ENCODE peak calls at places on chromosomes 7 and 10, in five cellular contexts. D is H1, M is ovary, O is HCT116, N is K562. C is an unnamed sample.

GRCh38 chr7:156173748-156174353 is 361.6 kb upstream of the SHH start:
- DNase-seq in D (no peak), M (no peak), O (no peak), N (no peak), C (no peak)

GRCh38 chr7:106294334-106294733 is 9.6 kb upstream of the NAMPT start:
- DNase-seq in D (no peak), M (no peak), O (no peak), N (no peak), C (no peak)

GRCh38 chr7:1617957-1618356 is 48.1 kb upstream of the PSMG3 start:
- DNase-seq in D (no peak), M (no peak), O (no peak), N (no peak), C (no peak)

GRCh38 chr7:140079121-140079536 is 16.4 kb upstream of the PARP12 start:
- DNase-seq in D (peak; percentile 68), M (peak; percentile 56), O (no peak), N (peak; percentile 66), C (peak; percentile 44)

GRCh38 chr7:85750454-85750949 is 563.6 kb upstream of the SEMA3D start:
- DNase-seq in D (no peak), M (no peak), O (peak; percentile 32), N (peak; percentile 9), C (peak; percentile 10)

GRCh38 chr7:29337628-29338116 is 143.1 kb downstream of the CHN2 start:
- DNase-seq in D (no peak), M (no peak), O (no peak), N (no peak), C (no peak)

GRCh38 chr10:70887804-70888800 is at the start of gene PCBD1:
- DNase-seq in D (peak; percentile 81), M (peak; percentile 78), O (peak; percentile 54), N (peak; percentile 87), C (peak; percentile 90)

GRCh38 chr7:11831727-11832495 is at the start of gene THSD7A:
- DNase-seq in D (peak; percentile 79), M (peak; percentile 62), O (no peak), N (no peak), C (peak; percentile 57)

GRCh38 chr7:114630186-114630824 is 215.7 kb downstream of the FOXP2 start:
- DNase-seq in D (no peak), M (no peak), O (no peak), N (no peak), C (no peak)

GRCh38 chr7:108454674-108455523 is 1.3 kb downstream of the NRCAM start:
- DNase-seq in D (peak; percentile 78), M (no peak), O (no peak), N (no peak), C (no peak)

GRCh38 chr10:128047991-128048826 is 78.0 kb downstream of the MKI67 start:
- DNase-seq in D (no peak), M (no peak), O (no peak), N (no peak), C (no peak)

GRCh38 chr7:24318326-24318725 is 34.3 kb downstream of the NPY start:
- DNase-seq in D (no peak), M (no peak), O (peak; percentile 15), N (peak; percentile 38), C (no peak)

GRCh38 chr10:110392121-110392859 is 87.6 kb upstream of the SMNDC1 start:
- DNase-seq in D (no peak), M (no peak), O (no peak), N (no peak), C (no peak)

GRCh38 chr7:116577320-116577871 is 52.6 kb downstream of the CAV1 start:
- DNase-seq in D (no peak), M (no peak), O (no peak), N (no peak), C (no peak)

GRCh38 chr10:133006202-133006601 is 63.8 kb upstream of the CFAP46 start:
- DNase-seq in D (no peak), M (no peak), O (no peak), N (no peak), C (no peak)

GRCh38 chr7:904847-905246 is 28.5 kb downstream of the GET4 start:
- DNase-seq in D (no peak), M (no peak), O (no peak), N (no peak), C (peak; percentile 89)

GRCh38 chr7:157556339-157556944 is 219.6 kb downstream of the DNAJB6 start:
- DNase-seq in D (no peak), M (no peak), O (no peak), N (no peak), C (no peak)

GRCh38 chr7:19352271-19352670 is 207.1 kb upstream of the FERD3L start:
- DNase-seq in D (no peak), M (no peak), O (no peak), N (no peak), C (no peak)

GRCh38 chr7:94382155-94382554 is 12.5 kb upstream of the COL1A2 start:
- DNase-seq in D (no peak), M (no peak), O (no peak), N (no peak), C (no peak)

GRCh38 chr7:95843286-95843685 is 70.9 kb downstream of the DYNC1I1 start:
- DNase-seq in D (no peak), M (no peak), O (no peak), N (no peak), C (no peak)

GRCh38 chr7:117325836-117326235 is 3.0 kb upstream of the WNT2 start:
- DNase-seq in D (no peak), M (no peak), O (no peak), N (no peak), C (no peak)

GRCh38 chr10:78634389-78634815 is 434.4 kb upstream of the ZMIZ1 start:
- DNase-seq in D (no peak), M (no peak), O (no peak), N (no peak), C (peak; percentile 59)

GRCh38 chr7:79692015-79692414 is 238.5 kb upstream of the MAGI2 start:
- DNase-seq in D (no peak), M (no peak), O (no peak), N (no peak), C (no peak)

GRCh38 chr10:86520871-86521619 is 547 bp downstream of the WAPL start:
- DNase-seq in D (peak; percentile 61), M (peak; percentile 55), O (peak; percentile 12), N (peak; percentile 45), C (peak; percentile 68)

GRCh38 chr10:133292919-133293809 is 15.5 kb downstream of the TUBGCP2 start:
- DNase-seq in D (no peak), M (no peak), O (no peak), N (no peak), C (peak; percentile 95)

GRCh38 chr10:118698421-118698820 is 56.3 kb downstream of the CACUL1 start:
- DNase-seq in D (no peak), M (no peak), O (peak; percentile 93), N (peak; percentile 61), C (peak; percentile 75)

GRCh38 chr10:119769886-119770285 is 44.0 kb downstream of the INPP5F start:
- DNase-seq in D (no peak), M (no peak), O (no peak), N (no peak), C (peak; percentile 16)

GRCh38 chr7:157674027-157674714 is 337.4 kb downstream of the DNAJB6 start:
- DNase-seq in D (peak; percentile 41), M (no peak), O (no peak), N (no peak), C (no peak)

GRCh38 chr10:121077331-121077730 is 226.2 kb downstream of the WDR11 start:
- DNase-seq in D (no peak), M (no peak), O (no peak), N (no peak), C (no peak)

GRCh38 chr10:71963756-71964668 is at the start of gene CHST3:
- DNase-seq in D (peak; percentile 78), M (peak; percentile 91), O (no peak), N (no peak), C (peak; percentile 50)

GRCh38 chr10:110488944-110489343 is 8.8 kb upstream of the DUSP5 start:
- DNase-seq in D (no peak), M (no peak), O (no peak), N (no peak), C (no peak)

GRCh38 chr7:36338256-36338655 is 51.4 kb upstream of the ANLN start:
- DNase-seq in D (no peak), M (no peak), O (no peak), N (no peak), C (no peak)

GRCh38 chr7:36336380-36336779 is 53.3 kb upstream of the ANLN start:
- DNase-seq in D (no peak), M (no peak), O (no peak), N (peak; percentile 74), C (no peak)
- TF ChIP-seq POLR2A in D (no peak), M (no peak), O (no peak), N (no peak), C (no peak)

DNA sequence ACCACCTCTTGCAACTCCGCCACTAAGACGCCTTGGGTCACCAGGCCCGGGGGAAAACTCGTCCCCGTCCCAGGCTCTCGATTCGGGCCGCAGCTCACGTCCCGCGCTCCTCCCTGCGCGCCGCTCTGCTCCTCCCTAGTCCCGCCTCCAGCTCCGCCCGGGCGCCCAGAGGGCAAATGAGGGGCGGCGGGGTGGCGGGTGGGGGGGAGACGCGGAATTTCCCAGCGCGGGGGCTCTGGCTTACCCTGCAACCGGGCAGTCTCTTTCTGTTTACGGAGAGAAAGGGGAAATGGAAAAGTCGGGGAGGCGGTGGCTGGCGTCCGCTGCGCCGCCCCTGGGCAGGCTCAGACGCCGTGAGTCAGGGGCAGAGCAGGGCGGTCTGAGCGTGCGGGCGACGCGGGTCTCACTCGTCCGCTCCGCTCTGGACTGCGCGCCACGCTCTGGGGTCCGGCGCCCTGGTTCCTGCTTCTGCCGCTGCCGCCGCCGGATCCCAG is at the start of gene MAP3K8:
- DNase-seq in D (peak; percentile 88), M (peak; percentile 88), O (peak; percentile 71), N (peak; percentile 76), C (peak; percentile 69)
- TF ChIP-seq POLR2A in D (peak; percentile 45), M (peak; percentile 49), O (no peak), N (no peak), C (peak; percentile 65)

DNA sequence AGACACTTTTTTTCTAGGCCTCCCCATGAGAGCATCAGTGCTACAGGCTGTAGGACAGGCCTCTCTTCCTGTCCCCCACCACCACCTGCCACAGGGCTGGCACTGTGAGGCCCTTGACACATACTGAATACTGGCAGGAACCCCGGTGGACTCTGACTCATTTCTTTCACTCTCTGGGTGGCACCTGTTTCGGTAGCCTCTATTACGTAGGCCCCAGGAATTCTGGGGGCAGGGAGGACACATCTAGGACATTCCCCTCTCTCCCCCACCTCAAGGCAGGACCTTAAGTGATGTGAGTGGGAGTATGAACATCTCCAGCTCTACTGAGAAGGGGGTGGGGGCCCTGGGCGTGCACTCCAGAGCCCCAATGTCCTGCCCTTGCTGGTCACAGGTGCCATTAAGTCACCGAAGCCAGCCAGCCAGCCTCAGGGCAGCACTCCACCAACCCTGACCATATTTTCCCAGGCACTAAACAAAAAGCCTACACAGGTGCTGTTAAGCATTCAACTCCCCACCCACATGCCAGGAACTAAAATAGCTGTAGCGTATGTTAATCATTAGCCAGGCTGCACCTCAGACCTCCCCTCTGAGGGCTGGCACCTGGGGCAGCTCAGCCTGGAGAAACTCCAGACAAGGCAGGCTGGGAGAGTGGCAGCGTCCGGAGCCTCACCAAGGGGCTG is 8.9 kb downstream of the ANXA11 start:
- DNase-seq in D (no peak), M (no peak), O (peak; percentile 90), N (no peak), C (peak; percentile 63)
- TF ChIP-seq POLR2A in D (no peak), M (no peak), O (no peak), N (no peak), C (no peak)

GRCh38 chr10:124916585-124917167 is 25.2 kb upstream of the ZRANB1 start:
- DNase-seq in D (peak; percentile 98), M (peak; percentile 100), O (peak; percentile 90), N (peak; percentile 98), C (peak; percentile 80)
- TF ChIP-seq POLR2A in D (peak; percentile 87), M (peak; percentile 95), O (peak; percentile 93), N (peak; percentile 88), C (peak; percentile 78)

GRCh38 chr7:27115161-27116018 is 12.9 kb upstream of the HOXA2 start:
- DNase-seq in D (peak; percentile 68), M (no peak), O (peak; percentile 96), N (no peak), C (no peak)
- TF ChIP-seq POLR2A in D (no peak), M (no peak), O (no peak), N (no peak), C (no peak)

C was measured in H54.